ENCODE peak calls at places on chromosomes 13 and 19, in nine cellular contexts. P, V, W, N, H, S, I, L and D are unnamed samples.

GRCh38 chr19:39816287-39817048 is 17.5 kb downstream of the DYRK1B start:
- DNase-seq in P (no peak), V (no peak), W (no peak), N (no peak), H (no peak), S (no peak), I (no peak), L (no peak), D (no peak)

GRCh38 chr13:27245610-27246009 is 5.7 kb upstream of the RPL21 start:
- DNase-seq in P (no peak), V (no peak), W (no peak), N (no peak), H (no peak), S (no peak), I (no peak), L (no peak), D (no peak)

GRCh38 chr13:49820591-49821215 is 28.2 kb upstream of the KPNA3 start:
- DNase-seq in P (no peak), V (no peak), W (no peak), N (no peak), H (no peak), S (no peak), I (no peak), L (no peak), D (no peak)

GRCh38 chr13:46213242-46213641 is 1.5 kb downstream of the LRRC63 start:
- DNase-seq in P (no peak), V (no peak), W (no peak), N (no peak), H (no peak), S (no peak), I (no peak), L (no peak), D (no peak)

GRCh38 chr13:44259045-44260042 is 114.3 kb upstream of the SERP2 start:
- DNase-seq in P (no peak), V (peak; percentile 67), W (peak; percentile 48), N (no peak), H (no peak), S (no peak), I (peak; percentile 59), L (no peak), D (no peak)

GRCh38 chr13:91017669-91018053 is 329.8 kb upstream of the MIR17HG start:
- DNase-seq in P (no peak), V (no peak), W (no peak), N (no peak), H (no peak), S (no peak), I (no peak), L (no peak), D (no peak)

GRCh38 chr19:33375760-33376159 is 2.3 kb downstream of the CEBPG start:
- DNase-seq in P (no peak), V (no peak), W (no peak), N (no peak), H (no peak), S (no peak), I (peak; percentile 40), L (no peak), D (no peak)

GRCh38 chr13:77506874-77507273 is 28.6 kb upstream of the SCEL start:
- DNase-seq in P (no peak), V (no peak), W (no peak), N (no peak), H (no peak), S (no peak), I (no peak), L (no peak), D (no peak)

GRCh38 chr19:53868091-53868891 is 608 bp downstream of the MYADM start:
- DNase-seq in P (peak; percentile 31), V (peak; percentile 45), W (no peak), N (peak; percentile 54), H (peak; percentile 56), S (no peak), I (peak; percentile 70), L (no peak), D (no peak)

GRCh38 chr13:21735621-21736401 is 64.9 kb downstream of the FGF9 start:
- DNase-seq in P (no peak), V (no peak), W (peak; percentile 70), N (no peak), H (no peak), S (no peak), I (no peak), L (no peak), D (no peak)

GRCh38 chr13:40261947-40262346 is 404.5 kb downstream of the FOXO1 start:
- DNase-seq in P (no peak), V (no peak), W (no peak), N (no peak), H (no peak), S (no peak), I (no peak), L (no peak), D (no peak)

GRCh38 chr13:50699874-50700663 is 143.4 kb downstream of the DLEU7 start:
- DNase-seq in P (no peak), V (no peak), W (no peak), N (no peak), H (no peak), S (no peak), I (no peak), L (no peak), D (no peak)

GRCh38 chr13:30235206-30235605 is 72.1 kb downstream of the KATNAL1 start:
- DNase-seq in P (no peak), V (no peak), W (no peak), N (no peak), H (no peak), S (no peak), I (no peak), L (no peak), D (no peak)

GRCh38 chr19:9953802-9954542 is 17.7 kb upstream of the OLFM2 start:
- DNase-seq in P (peak; percentile 13), V (no peak), W (no peak), N (no peak), H (no peak), S (no peak), I (no peak), L (peak; percentile 86), D (no peak)

GRCh38 chr13:113625965-113626661 is 31.9 kb downstream of the ATP4B start:
- DNase-seq in P (no peak), V (no peak), W (no peak), N (peak; percentile 15), H (peak; percentile 52), S (no peak), I (peak; percentile 62), L (no peak), D (no peak)

GRCh38 chr13:51821666-51822065 is 17.7 kb upstream of the DHRS12 start:
- DNase-seq in P (no peak), V (peak; percentile 45), W (no peak), N (no peak), H (no peak), S (no peak), I (no peak), L (no peak), D (no peak)

GRCh38 chr19:40341601-40342482 is 6.4 kb downstream of the C19orf47 start:
- DNase-seq in P (no peak), V (no peak), W (no peak), N (no peak), H (no peak), S (no peak), I (no peak), L (peak; percentile 20), D (no peak)

GRCh38 chr19:6045108-6045507 is 65.2 kb downstream of the RFX2 start:
- DNase-seq in P (no peak), V (no peak), W (no peak), N (no peak), H (no peak), S (no peak), I (no peak), L (no peak), D (no peak)

GRCh38 chr13:68375004-68375403 is 1144.9 kb upstream of the PCDH9 start:
- DNase-seq in P (no peak), V (no peak), W (no peak), N (no peak), H (no peak), S (no peak), I (no peak), L (no peak), D (no peak)

GRCh38 chr13:71751074-71751473 is 115.9 kb downstream of the DACH1 start:
- DNase-seq in P (no peak), V (no peak), W (peak; percentile 90), N (no peak), H (no peak), S (no peak), I (no peak), L (no peak), D (peak; percentile 94)

GRCh38 chr13:50509771-50510441 is 333.6 kb downstream of the DLEU7 start:
- DNase-seq in P (no peak), V (no peak), W (no peak), N (no peak), H (no peak), S (no peak), I (no peak), L (no peak), D (no peak)

GRCh38 chr13:44470623-44471562 is 97.3 kb downstream of the SERP2 start:
- DNase-seq in P (no peak), V (no peak), W (no peak), N (no peak), H (no peak), S (no peak), I (peak; percentile 22), L (no peak), D (peak; percentile 6)

GRCh38 chr19:30076101-30076551 is 134.1 kb downstream of the URI1 start:
- DNase-seq in P (no peak), V (no peak), W (no peak), N (no peak), H (no peak), S (no peak), I (no peak), L (no peak), D (no peak)

GRCh38 chr13:75518439-75519088 is 19.1 kb downstream of the COMMD6 start:
- DNase-seq in P (no peak), V (no peak), W (no peak), N (no peak), H (no peak), S (no peak), I (no peak), L (no peak), D (no peak)

GRCh38 chr13:110517505-110518149 is 43.9 kb downstream of the RAB20 start:
- DNase-seq in P (no peak), V (no peak), W (no peak), N (no peak), H (no peak), S (no peak), I (no peak), L (no peak), D (no peak)

GRCh38 chr19:10074153-10074552 is 12.0 kb upstream of the SHFL start:
- DNase-seq in P (no peak), V (peak; percentile 35), W (peak; percentile 53), N (peak; percentile 14), H (peak; percentile 23), S (no peak), I (peak; percentile 38), L (no peak), D (no peak)

GRCh38 chr13:54657588-54657987 is 1629.0 kb downstream of the OLFM4 start:
- DNase-seq in P (no peak), V (no peak), W (no peak), N (no peak), H (no peak), S (no peak), I (no peak), L (no peak), D (no peak)

GRCh38 chr19:33298146-33298911 is 4.0 kb downstream of the CEBPA start:
- DNase-seq in P (no peak), V (no peak), W (no peak), N (no peak), H (no peak), S (no peak), I (no peak), L (no peak), D (no peak)

GRCh38 chr13:58085819-58086218 is 454.3 kb downstream of the PCDH17 start:
- DNase-seq in P (no peak), V (no peak), W (no peak), N (no peak), H (no peak), S (no peak), I (no peak), L (no peak), D (no peak)

GRCh38 chr13:95349267-95349666 is 48.0 kb upstream of the ABCC4 start:
- DNase-seq in P (no peak), V (no peak), W (no peak), N (no peak), H (no peak), S (no peak), I (peak; percentile 21), L (no peak), D (no peak)

GRCh38 chr19:46724468-46724867 is 7.6 kb upstream of the PRKD2 start:
- DNase-seq in P (no peak), V (no peak), W (no peak), N (no peak), H (no peak), S (no peak), I (no peak), L (no peak), D (no peak)